ENCODE peak calls at places on chromosomes 1 and 21, in seven cellular contexts. Z, I, L, B, X, J and R are unnamed samples. For H3K9me3, H3K36me3 and H3K4me1, the result is how much of the 10 kb centered on the place peaks cover.

GRCh38 chr1:201501812-201502510 is 5.0 kb downstream of the CSRP1 start:
- DNase-seq in Z (no peak), I (peak), L (no peak), B (no peak), X (no peak), J (no peak), R (no peak)

GRCh38 chr1:206823725-206824124 is 41.7 kb upstream of the IL20 start:
- DNase-seq in Z (peak), I (no peak), L (peak), B (no peak), X (no peak), J (no peak), R (no peak)

GRCh38 chr1:150121236-150121862 is 28.4 kb upstream of the PLEKHO1 start:
- DNase-seq in Z (peak), I (no peak), L (peak), B (no peak), X (no peak), J (no peak), R (no peak)

GRCh38 chr1:45848097-45848496 is 44.7 kb downstream of the MAST2 start:
- DNase-seq in Z (no peak), I (no peak), L (no peak), B (no peak), X (no peak), J (no peak), R (no peak)

GRCh38 chr21:36589352-36589971 is 109.5 kb upstream of the SIM2 start:
- DNase-seq in Z (peak), I (peak), L (peak), B (peak), X (no peak), J (peak), R (peak)

GRCh38 chr1:22488319-22488718 is 36.7 kb downstream of the ZBTB40 start:
- DNase-seq in Z (peak), I (no peak), L (no peak), B (no peak), X (no peak), J (no peak), R (no peak)

GRCh38 chr1:110673197-110673701 is 1.5 kb downstream of the KCNA3 start:
- DNase-seq in Z (no peak), I (no peak), L (no peak), B (peak), X (no peak), J (no peak), R (no peak)

GRCh38 chr1:236938745-236939144 is 65.5 kb downstream of the MT1HL1 start:
- DNase-seq in Z (no peak), I (no peak), L (no peak), B (no peak), X (no peak), J (no peak), R (no peak)

GRCh38 chr1:206059354-206059915 is 6.5 kb downstream of the RHEX start:
- DNase-seq in Z (no peak), I (peak), L (no peak), B (no peak), X (no peak), J (no peak), R (peak)

GRCh38 chr1:227934476-227935313 is 13.0 kb downstream of the WNT9A start:
- DNase-seq in Z (peak), I (no peak), L (peak), B (peak), X (peak), J (no peak), R (no peak)

GRCh38 chr1:37038703-37039093 is 4.4 kb upstream of the GRIK3 start:
- DNase-seq in Z (no peak), I (no peak), L (no peak), B (no peak), X (no peak), J (no peak), R (no peak)

GRCh38 chr1:208089971-208090755 is 154.0 kb downstream of the PLXNA2 start:
- DNase-seq in Z (peak), I (no peak), L (peak), B (no peak), X (peak), J (no peak), R (no peak)

GRCh38 chr1:243946946-243947345 is 96.9 kb upstream of the AKT3 start:
- DNase-seq in Z (no peak), I (peak), L (peak), B (no peak), X (no peak), J (no peak), R (peak)

GRCh38 chr1:108502624-108503023 is 52.5 kb downstream of the NBPF6 start:
- DNase-seq in Z (peak), I (no peak), L (peak), B (no peak), X (no peak), J (no peak), R (no peak)

GRCh38 chr1:169110691-169111447 is 4.4 kb downstream of the ATP1B1 start:
- DNase-seq in Z (peak), I (no peak), L (no peak), B (no peak), X (no peak), J (no peak), R (no peak)

GRCh38 chr1:193104906-193105820 is at the start of gene GLRX2:
- DNase-seq in Z (peak), I (peak), L (peak), B (peak), X (peak), J (peak), R (peak)

GRCh38 chr1:75791022-75791421 is 5.0 kb downstream of the RABGGTB start:
- DNase-seq in Z (peak), I (no peak), L (peak), B (no peak), X (no peak), J (no peak), R (no peak)

GRCh38 chr1:41580520-41581172 is 96.2 kb upstream of the EDN2 start:
- DNase-seq in Z (no peak), I (peak), L (no peak), B (no peak), X (no peak), J (no peak), R (no peak)

GRCh38 chr1:119779869-119780356 is 11.2 kb upstream of the HMGCS2 start:
- DNase-seq in Z (peak), I (no peak), L (peak), B (peak), X (peak), J (no peak), R (no peak)

GRCh38 chr1:172993640-172994039 is 57.1 kb downstream of the TNFSF18 start:
- DNase-seq in Z (peak), I (no peak), L (no peak), B (no peak), X (peak), J (no peak), R (no peak)

GRCh38 chr21:15752763-15753407 is 23.1 kb downstream of the USP25 start:
- DNase-seq in Z (no peak), I (peak), L (no peak), B (no peak), X (no peak), J (no peak), R (peak)

GRCh38 chr21:15749868-15750174 is 20.0 kb downstream of the USP25 start:
- DNase-seq in Z (peak), I (no peak), L (peak), B (no peak), X (no peak), J (no peak), R (no peak)

GRCh38 chr21:15751561-15751960 is 21.8 kb downstream of the USP25 start:
- DNase-seq in Z (no peak), I (no peak), L (no peak), B (no peak), X (no peak), J (no peak), R (no peak)

GRCh38 chr21:15749045-15749867 is 19.5 kb downstream of the USP25 start:
- DNase-seq in Z (peak), I (no peak), L (peak), B (no peak), X (no peak), J (no peak), R (no peak)

GRCh38 chr21:15751037-15751436 is 21.3 kb downstream of the USP25 start:
- DNase-seq in Z (no peak), I (no peak), L (no peak), B (no peak), X (no peak), J (no peak), R (no peak)
- H3K9me3 ChIP-seq in Z (under half), I (under half), L (under half), B (under half), X (under half), J (under half), R (under half)

GRCh38 chr1:203691454-203691853 is 64.8 kb downstream of the ATP2B4 start:
- DNase-seq in Z (no peak), I (no peak), L (no peak), B (no peak), X (no peak), J (no peak), R (no peak)
- H3K36me3 ChIP-seq in Z (under half), I (under half), L (under half), B (under half), X (half or more), J (under half), R (half or more)

GRCh38 chr1:66351474-66351873 is 182.5 kb upstream of the SGIP1 start:
- DNase-seq in Z (peak), I (no peak), L (no peak), B (no peak), X (peak), J (no peak), R (no peak)
- H3K4me1 ChIP-seq in Z (under half), I (under half), L (under half), B (under half), X (half or more), J (under half), R (under half)

GRCh38 chr21:22855581-22855980 is 1857.4 kb downstream of the NCAM2 start:
- DNase-seq in Z (no peak), I (no peak), L (no peak), B (no peak), X (no peak), J (no peak), R (no peak)
- H3K9me3 ChIP-seq in Z (under half), I (under half), L (under half), B (under half), X (under half), J (under half), R (under half)